ENCODE peak calls at places on chromosomes 1 and 21, in five cellular contexts. S is A549, H is GM12878, X is SK-N-SH, I is K562. G is an unnamed sample.
A peak's percentile ranks its signal among the peaks of the same experiment; 100 is the strongest.

GRCh38 chr1:238196516-238196915 is 305.8 kb upstream of the ZP4 start:
- DNase-seq in X (no peak), H (no peak), S (no peak), I (no peak), G (no peak)

GRCh38 chr1:24362982-24363614 is 43.9 kb downstream of the GRHL3 start:
- DNase-seq in S (peak; percentile 55), X (no peak), I (no peak), H (no peak), G (no peak)

GRCh38 chr1:107689157-107689556 is 275.8 kb downstream of the VAV3 start:
- DNase-seq in X (no peak), H (no peak), S (peak; percentile 35), I (no peak), G (no peak)

GRCh38 chr1:37274896-37275631 is 199.3 kb upstream of the ZC3H12A start:
- DNase-seq in S (no peak), I (peak; percentile 37), X (peak; percentile 69), H (no peak), G (no peak)

GRCh38 chr1:14968251-14968812 is 185.2 kb upstream of the TMEM51 start:
- DNase-seq in H (no peak), I (no peak), X (peak; percentile 88), S (no peak), G (no peak)

GRCh38 chr1:59880001-59880400 is 46.6 kb downstream of the CYP2J2 start:
- DNase-seq in X (no peak), I (no peak), S (no peak), H (no peak), G (no peak)

GRCh38 chr1:41742219-41742618 is 176.5 kb downstream of the HIVEP3 start:
- DNase-seq in X (no peak), H (no peak), S (no peak), I (no peak), G (no peak)

GRCh38 chr1:155139895-155140629 is at the start of gene DPM3:
- DNase-seq in I (peak; percentile 85), S (peak; percentile 85), X (peak; percentile 89), H (no peak), G (peak; percentile 71)

GRCh38 chr1:75233302-75233929 is 99.2 kb downstream of the LHX8 start:
- DNase-seq in H (peak; percentile 4), X (peak; percentile 9), I (peak; percentile 26), S (peak; percentile 23), G (peak; percentile 38)

GRCh38 chr1:83583351-83584014 is 415.4 kb downstream of the TTLL7 start:
- DNase-seq in H (no peak), I (no peak), X (no peak), S (peak; percentile 4), G (no peak)

GRCh38 chr1:226990133-226990716 is 50.1 kb downstream of the COQ8A start:
- DNase-seq in X (no peak), S (no peak), I (no peak), H (no peak), G (peak; percentile 28)

GRCh38 chr1:68107771-68108170 is 57.3 kb upstream of the DIRAS3 start:
- DNase-seq in H (no peak), I (no peak), S (no peak), X (no peak), G (no peak)

GRCh38 chr1:28395181-28395580 is 25.6 kb downstream of the PHACTR4 start:
- DNase-seq in S (peak; percentile 51), H (no peak), I (peak; percentile 56), X (no peak), G (no peak)

GRCh38 chr1:177274687-177275211 is 104.0 kb downstream of the BRINP2 start:
- DNase-seq in H (no peak), X (no peak), S (no peak), I (no peak), G (no peak)

GRCh38 chr21:26849428-26850115 is 4.4 kb upstream of the ADAMTS1 start:
- DNase-seq in X (peak; percentile 45), H (no peak), S (peak; percentile 48), I (peak; percentile 37), G (peak; percentile 47)

GRCh38 chr21:46116846-46117585 is 19.1 kb downstream of the COL6A2 start:
- DNase-seq in S (no peak), X (peak; percentile 35), H (no peak), I (no peak), G (no peak)

GRCh38 chr1:116128669-116129068 is 17.5 kb downstream of the MAB21L3 start:
- DNase-seq in H (no peak), S (no peak), I (no peak), X (no peak), G (no peak)

GRCh38 chr1:161972828-161973227 is 50.8 kb downstream of the OLFML2B start:
- DNase-seq in X (no peak), S (no peak), H (no peak), I (no peak), G (no peak)

GRCh38 chr1:118185083-118185899 is at the start of gene SPAG17:
- DNase-seq in S (peak; percentile 53), X (peak; percentile 6), H (no peak), I (peak; percentile 76), G (no peak)

DNA sequence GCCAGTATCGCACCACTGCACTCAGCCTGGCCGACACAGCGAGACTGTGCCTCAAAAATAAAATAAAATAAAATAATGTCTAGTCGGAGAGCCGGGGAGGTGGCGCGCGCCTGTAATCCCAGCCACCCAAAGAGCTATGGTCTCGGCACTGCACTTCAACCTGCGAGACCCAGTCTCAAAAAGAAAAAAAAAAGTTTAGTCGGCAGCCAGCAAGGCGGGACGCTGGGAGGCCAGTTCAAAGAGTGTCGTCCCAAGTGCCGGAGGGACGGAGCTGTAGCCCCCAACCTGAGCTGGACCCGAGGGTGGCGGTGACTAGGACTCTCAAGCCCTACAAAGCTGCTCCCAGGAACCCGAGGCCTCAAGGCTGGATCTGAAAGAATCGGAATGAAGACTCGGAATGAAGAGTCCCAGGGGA is 632 bp upstream of the FALEC start:
- DNase-seq in S (no peak), I (no peak), H (no peak), X (no peak), G (no peak)
- TF ChIP-seq MAX in S (no peak), I (no peak), H (no peak), X (no peak), G (no peak)

DNA sequence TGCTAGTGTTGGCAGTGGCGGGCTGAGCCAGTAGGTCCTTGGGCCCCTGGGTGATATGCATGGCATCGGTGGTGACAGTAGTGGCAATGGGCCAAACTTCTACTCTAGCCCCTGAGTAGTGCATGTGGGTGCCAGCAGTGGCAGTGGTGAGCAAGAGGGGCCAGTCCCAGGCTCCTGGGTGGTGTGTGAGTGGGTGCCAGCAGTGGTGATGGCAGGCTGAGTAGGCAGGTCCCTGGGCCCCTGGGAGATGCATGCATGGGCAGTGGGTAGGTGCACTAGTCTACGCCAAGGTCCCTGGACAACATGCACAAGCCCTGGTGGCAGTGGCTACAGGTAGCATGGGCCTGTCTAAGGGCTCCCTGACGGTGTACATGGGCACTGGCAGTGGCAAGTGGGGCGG is 24.6 kb upstream of the TTC22 start:
- DNase-seq in I (no peak), X (no peak), S (no peak), H (no peak), G (no peak)
- TF ChIP-seq SMC3 in I (no peak), X (no peak), S (no peak), H (no peak), G (no peak)

GRCh38 chr21:41373769-41374168 is 11.9 kb downstream of the MX2 start:
- DNase-seq in X (no peak), S (no peak), H (no peak), I (no peak), G (no peak)
- TF ChIP-seq MAX in X (no peak), S (no peak), H (no peak), I (no peak), G (no peak)

DNA sequence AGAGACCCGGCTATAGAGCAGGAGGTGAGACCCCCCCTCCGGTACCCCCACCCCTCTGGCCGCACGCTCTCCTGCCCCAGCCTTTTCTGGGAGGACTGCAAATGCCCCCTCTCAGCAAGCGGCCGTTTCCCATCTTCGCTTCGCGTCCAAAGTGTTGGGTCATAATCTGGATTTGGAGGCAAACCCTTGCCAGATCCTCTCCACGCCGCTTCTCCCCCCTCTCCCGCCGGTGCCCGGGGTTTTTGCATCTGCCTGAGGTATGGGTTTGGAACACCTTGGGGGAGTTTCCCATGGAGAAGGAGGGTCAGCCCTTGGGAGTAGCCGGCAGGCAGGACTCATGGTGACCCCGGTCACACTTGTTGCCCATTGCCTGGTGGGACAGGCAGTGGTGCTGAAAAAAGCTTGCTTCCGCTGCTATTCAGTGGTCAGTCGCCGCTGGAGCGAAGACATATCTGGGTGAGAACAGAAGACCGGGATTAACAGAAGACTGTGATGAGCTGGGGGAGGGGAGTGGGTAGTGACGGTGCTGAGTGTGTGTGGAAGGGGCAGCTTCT is 948 bp downstream of the KCNK2 start:
- DNase-seq in H (no peak), X (peak; percentile 17), S (no peak), I (no peak), G (no peak)
- TF ChIP-seq SMC3 in H (no peak), X (no peak), S (no peak), I (no peak), G (no peak)

GRCh38 chr1:87089823-87090222 is 175.4 kb downstream of the HS2ST1 start:
- DNase-seq in H (no peak), S (no peak), I (no peak), X (no peak), G (no peak)

GRCh38 chr1:87092852-87093251 is 178.4 kb downstream of the HS2ST1 start:
- DNase-seq in I (no peak), S (no peak), X (no peak), H (no peak), G (no peak)

GRCh38 chr1:87091425-87091824 is 177.0 kb downstream of the HS2ST1 start:
- DNase-seq in S (no peak), I (no peak), X (no peak), H (no peak), G (no peak)

GRCh38 chr1:87086120-87086519 is 171.7 kb downstream of the HS2ST1 start:
- DNase-seq in X (no peak), H (no peak), S (no peak), I (no peak), G (no peak)

GRCh38 chr1:87089070-87089736 is 174.8 kb downstream of the HS2ST1 start:
- DNase-seq in S (no peak), H (no peak), X (no peak), I (no peak), G (no peak)
- TF ChIP-seq MAX in S (no peak), H (no peak), X (no peak), I (no peak), G (no peak)

DNA sequence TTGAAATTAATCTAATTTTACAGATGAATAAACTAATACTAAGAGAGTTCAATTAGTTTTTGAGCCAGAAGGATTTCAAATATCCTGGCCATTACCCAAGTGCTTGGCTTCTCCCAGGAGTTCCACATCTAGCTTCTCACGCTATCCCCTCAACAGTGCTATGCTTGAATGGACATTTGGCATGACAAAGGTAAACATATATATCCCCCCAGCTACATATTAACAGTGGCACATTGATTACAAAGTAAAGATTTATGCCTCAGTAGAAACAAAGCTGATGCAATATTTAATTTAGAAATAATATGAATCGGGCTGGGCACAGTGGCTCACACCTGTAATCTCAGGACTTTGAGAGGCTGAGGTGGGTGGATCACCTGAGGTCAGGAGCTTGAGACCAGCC is 434.6 kb upstream of the PRMT6 start:
- DNase-seq in S (no peak), H (no peak), X (no peak), I (no peak), G (no peak)
- TF ChIP-seq SMC3 in S (no peak), H (no peak), X (no peak), I (no peak), G (no peak)

GRCh38 chr1:87684194-87684593 is 355.5 kb downstream of the LMO4 start:
- DNase-seq in H (no peak), I (no peak), S (no peak), X (no peak), G (no peak)
- TF ChIP-seq MAX in H (no peak), I (no peak), S (no peak), X (no peak), G (no peak)

GRCh38 chr21:39314155-39315027 is 959 bp upstream of the BRWD1 start:
- DNase-seq in I (no peak), H (no peak), S (peak; percentile 38), X (no peak), G (peak; percentile 31)
- TF ChIP-seq SMC3 in I (no peak), H (peak; percentile 13), S (no peak), X (no peak), G (no peak)

G was measured in HepG2.